ENCODE peak calls at places on chromosome 21, in ten cellular contexts. H is ascending aorta, N is left lung, I is neural crest cell, Z is fibroblast of lung, T is fibroblast of pulmonary artery, A is body of pancreas, V is foreskin fibroblast, K is hepatocyte, S is H9. L is an unnamed sample.

GRCh38 chr21:16047857-16048256 is 318.1 kb downstream of the USP25 start:
- DNase-seq in H (no peak), N (no peak), I (no peak), Z (peak), T (no peak), A (no peak), V (peak), K (no peak), S (no peak), L (no peak)

GRCh38 chr21:24486973-24487372 is 1120.3 kb downstream of the MRPL39 start:
- DNase-seq in H (no peak), N (no peak), I (no peak), Z (no peak), T (no peak), A (no peak), V (no peak), K (no peak), S (no peak), L (no peak)

GRCh38 chr21:41660748-41661147 is 106.1 kb downstream of the RIPK4 start:
- DNase-seq in H (no peak), N (no peak), I (no peak), Z (no peak), T (no peak), A (no peak), V (no peak), K (no peak), S (no peak), L (no peak)

GRCh38 chr21:42200906-42201614 is 17.9 kb upstream of the ABCG1 start:
- DNase-seq in H (no peak), N (no peak), I (no peak), Z (no peak), T (no peak), A (no peak), V (no peak), K (no peak), S (no peak), L (no peak)

GRCh38 chr21:42469272-42469671 is 26.8 kb downstream of the RSPH1 start:
- DNase-seq in H (no peak), N (no peak), I (no peak), Z (no peak), T (no peak), A (no peak), V (no peak), K (peak), S (no peak), L (no peak)

GRCh38 chr21:37582613-37583012 is 216.0 kb downstream of the DYRK1A start:
- DNase-seq in H (no peak), N (no peak), I (no peak), Z (peak), T (peak), A (peak), V (peak), K (peak), S (no peak), L (no peak)

GRCh38 chr21:14763695-14764064 is 217.6 kb upstream of the SAMSN1 start:
- DNase-seq in H (no peak), N (no peak), I (no peak), Z (no peak), T (no peak), A (no peak), V (no peak), K (no peak), S (no peak), L (no peak)

GRCh38 chr21:31530918-31531705 is 128.4 kb upstream of the SOD1 start:
- DNase-seq in H (no peak), N (no peak), I (no peak), Z (no peak), T (no peak), A (peak), V (no peak), K (peak), S (no peak), L (no peak)

GRCh38 chr21:17848228-17848627 is 29.1 kb upstream of the C21orf91 start:
- DNase-seq in H (no peak), N (no peak), I (no peak), Z (peak), T (peak), A (no peak), V (peak), K (peak), S (no peak), L (no peak)

GRCh38 chr21:28521932-28522826 is 470.5 kb downstream of the LTN1 start:
- DNase-seq in H (no peak), N (no peak), I (no peak), Z (peak), T (peak), A (no peak), V (peak), K (peak), S (peak), L (no peak)

GRCh38 chr21:28496517-28496916 is 496.2 kb downstream of the LTN1 start:
- DNase-seq in H (no peak), N (no peak), I (no peak), Z (no peak), T (no peak), A (no peak), V (no peak), K (no peak), S (no peak), L (no peak)

GRCh38 chr21:15667010-15667409 is 62.8 kb upstream of the USP25 start:
- DNase-seq in H (no peak), N (no peak), I (no peak), Z (peak), T (peak), A (no peak), V (peak), K (no peak), S (no peak), L (no peak)

GRCh38 chr21:34688145-34688544 is 19.4 kb downstream of the CLIC6 start:
- DNase-seq in H (no peak), N (no peak), I (no peak), Z (no peak), T (no peak), A (no peak), V (no peak), K (no peak), S (no peak), L (no peak)

GRCh38 chr21:21997390-21998333 is 999.5 kb downstream of the NCAM2 start:
- DNase-seq in H (no peak), N (no peak), I (no peak), Z (no peak), T (no peak), A (no peak), V (no peak), K (peak), S (no peak), L (no peak)

GRCh38 chr21:28253378-28253777 is 739.3 kb downstream of the LTN1 start:
- DNase-seq in H (no peak), N (no peak), I (no peak), Z (peak), T (peak), A (no peak), V (peak), K (no peak), S (no peak), L (no peak)

GRCh38 chr21:35974801-35975200 is 85.5 kb downstream of the SETD4 start:
- DNase-seq in H (no peak), N (no peak), I (no peak), Z (peak), T (peak), A (no peak), V (no peak), K (no peak), S (no peak), L (no peak)

GRCh38 chr21:41557884-41558283 is 49.9 kb upstream of the TMPRSS2 start:
- DNase-seq in H (no peak), N (no peak), I (no peak), Z (no peak), T (no peak), A (peak), V (no peak), K (no peak), S (no peak), L (no peak)

GRCh38 chr21:31946236-31946635 is 73.4 kb downstream of the HUNK start:
- DNase-seq in H (no peak), N (no peak), I (no peak), Z (no peak), T (no peak), A (no peak), V (peak), K (no peak), S (no peak), L (no peak)

GRCh38 chr21:28142692-28143091 is 850.0 kb downstream of the LTN1 start:
- DNase-seq in H (no peak), N (no peak), I (no peak), Z (peak), T (peak), A (no peak), V (peak), K (peak), S (no peak), L (no peak)

GRCh38 chr21:15170614-15171013 is 105.8 kb upstream of the NRIP1 start:
- DNase-seq in H (no peak), N (no peak), I (no peak), Z (no peak), T (no peak), A (no peak), V (no peak), K (no peak), S (no peak), L (no peak)

GRCh38 chr21:15433091-15433490 is 296.7 kb upstream of the USP25 start:
- DNase-seq in H (no peak), N (no peak), I (no peak), Z (peak), T (no peak), A (no peak), V (no peak), K (no peak), S (no peak), L (no peak)

GRCh38 chr21:31347435-31348032 is 3.5 kb upstream of the TIAM1 start:
- DNase-seq in H (no peak), N (no peak), I (peak), Z (no peak), T (peak), A (no peak), V (peak), K (peak), S (no peak), L (no peak)

GRCh38 chr21:35475006-35475405 is 425.9 kb upstream of the RUNX1 start:
- DNase-seq in H (no peak), N (no peak), I (no peak), Z (peak), T (peak), A (no peak), V (peak), K (no peak), S (no peak), L (no peak)

GRCh38 chr21:34642211-34643075 is 26.4 kb upstream of the CLIC6 start:
- DNase-seq in H (no peak), N (no peak), I (no peak), Z (peak), T (peak), A (no peak), V (no peak), K (no peak), S (no peak), L (no peak)

GRCh38 chr21:17051054-17051453 is 461.8 kb upstream of the CXADR start:
- DNase-seq in H (no peak), N (no peak), I (no peak), Z (peak), T (no peak), A (no peak), V (peak), K (no peak), S (no peak), L (no peak)

GRCh38 chr21:36994501-36995189 is 11.9 kb upstream of the RIPPLY3 start:
- DNase-seq in H (no peak), N (no peak), I (no peak), Z (peak), T (peak), A (no peak), V (peak), K (peak), S (peak), L (no peak)

GRCh38 chr21:36839123-36839522 is 127.3 kb downstream of the HLCS start:
- DNase-seq in H (no peak), N (no peak), I (no peak), Z (peak), T (no peak), A (no peak), V (peak), K (no peak), S (no peak), L (no peak)

GRCh38 chr21:37119421-37120218 is 46.6 kb downstream of the TTC3 start:
- DNase-seq in H (no peak), N (no peak), I (no peak), Z (peak), T (peak), A (no peak), V (no peak), K (peak), S (peak), L (no peak)

GRCh38 chr21:43300496-43301423 is 126.2 kb downstream of the SIK1 start:
- DNase-seq in H (no peak), N (peak), I (no peak), Z (no peak), T (peak), A (no peak), V (no peak), K (no peak), S (no peak), L (no peak)

GRCh38 chr21:32083175-32083574 is 195.7 kb downstream of the MIS18A start:
- DNase-seq in H (no peak), N (no peak), I (no peak), Z (peak), T (peak), A (no peak), V (no peak), K (no peak), S (no peak), L (no peak)

GRCh38 chr21:15094706-15095105 is 29.9 kb upstream of the NRIP1 start:
- DNase-seq in H (no peak), N (no peak), I (no peak), Z (no peak), T (no peak), A (no peak), V (no peak), K (no peak), S (no peak), L (no peak)

GRCh38 chr21:45817345-45817744 is 164.2 kb upstream of the COL6A1 start:
- DNase-seq in H (no peak), N (no peak), I (no peak), Z (no peak), T (no peak), A (no peak), V (no peak), K (no peak), S (no peak), L (no peak)

GRCh38 chr21:45816794-45817193 is 164.8 kb upstream of the COL6A1 start:
- DNase-seq in H (no peak), N (no peak), I (no peak), Z (no peak), T (no peak), A (no peak), V (no peak), K (no peak), S (no peak), L (no peak)

GRCh38 chr21:45819478-45820170 is 161.9 kb upstream of the COL6A1 start:
- DNase-seq in H (no peak), N (no peak), I (no peak), Z (no peak), T (no peak), A (no peak), V (no peak), K (peak), S (no peak), L (no peak)

GRCh38 chr21:45818904-45819285 is 162.7 kb upstream of the COL6A1 start:
- DNase-seq in H (no peak), N (no peak), I (no peak), Z (peak), T (peak), A (no peak), V (peak), K (peak), S (no peak), L (no peak)

GRCh38 chr21:45818276-45818903 is 163.2 kb upstream of the COL6A1 start:
- DNase-seq in H (no peak), N (no peak), I (no peak), Z (peak), T (peak), A (no peak), V (peak), K (peak), S (no peak), L (no peak)
- TF ChIP-seq CTCF in H (no peak), N (no peak), I (no peak), Z (no peak), T (no peak), A (no peak), V (no peak), K (no peak), S (no peak), L (no peak)

DNA sequence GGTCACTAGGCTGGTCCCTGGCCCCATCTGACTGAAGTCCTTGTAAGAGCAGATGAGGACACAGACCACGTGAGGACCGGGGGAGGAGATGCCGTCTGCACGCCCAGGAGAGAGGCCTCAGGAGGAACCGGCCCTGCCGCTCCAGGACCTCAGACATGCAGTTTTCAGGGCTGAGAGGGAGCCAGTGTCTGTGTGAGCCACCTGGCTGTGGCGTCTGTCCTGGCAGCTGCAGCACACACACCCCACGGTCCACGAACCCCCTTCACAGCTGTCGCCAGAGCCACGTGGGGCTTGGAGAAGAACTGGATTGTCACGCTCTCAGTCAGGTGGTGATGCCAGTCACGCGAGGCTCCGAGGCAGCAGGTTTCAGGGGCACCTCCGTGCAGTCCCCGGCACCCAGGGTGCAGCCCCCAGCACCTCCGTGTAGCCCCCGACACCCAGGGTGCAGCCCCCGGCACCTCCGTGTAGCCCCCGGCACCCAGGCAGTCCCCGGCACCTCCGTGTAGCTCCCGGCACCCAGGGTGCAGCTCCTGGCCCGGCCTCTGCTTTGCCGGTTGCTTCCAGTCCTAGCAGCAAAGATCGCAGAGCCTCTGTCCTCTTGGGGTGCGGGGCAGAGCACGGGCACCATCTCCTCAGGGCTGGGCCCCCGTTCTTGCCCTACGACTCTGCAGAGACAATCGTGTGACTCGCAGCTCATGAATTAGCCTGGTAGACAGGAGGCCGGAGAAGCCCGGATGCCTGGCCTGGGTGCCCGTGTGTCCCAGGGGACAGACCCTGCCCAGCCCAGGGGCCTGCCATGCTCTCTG is 19.0 kb upstream of the SUMO3 start:
- DNase-seq in H (no peak), N (no peak), I (no peak), Z (no peak), T (peak), A (no peak), V (peak), K (peak), S (no peak), L (peak)
- TF ChIP-seq CTCF in H (no peak), N (no peak), I (no peak), Z (no peak), T (no peak), A (no peak), V (no peak), K (no peak), S (no peak), L (no peak)

GRCh38 chr21:33132054-33132453 is 62.1 kb downstream of the OLIG1 start:
- DNase-seq in H (no peak), N (no peak), I (no peak), Z (no peak), T (no peak), A (no peak), V (no peak), K (no peak), S (no peak), L (no peak)
- TF ChIP-seq CTCF in H (no peak), N (no peak), I (peak), Z (no peak), T (peak), A (no peak), V (no peak), K (peak), S (peak), L (no peak)

GRCh38 chr21:44872266-44872567 is 1.3 kb downstream of the PTTG1IP start:
- DNase-seq in H (no peak), N (no peak), I (no peak), Z (no peak), T (no peak), A (peak), V (no peak), K (no peak), S (no peak), L (no peak)
- TF ChIP-seq CTCF in H (no peak), N (no peak), I (no peak), Z (no peak), T (no peak), A (peak), V (no peak), K (no peak), S (no peak), L (no peak)

DNA sequence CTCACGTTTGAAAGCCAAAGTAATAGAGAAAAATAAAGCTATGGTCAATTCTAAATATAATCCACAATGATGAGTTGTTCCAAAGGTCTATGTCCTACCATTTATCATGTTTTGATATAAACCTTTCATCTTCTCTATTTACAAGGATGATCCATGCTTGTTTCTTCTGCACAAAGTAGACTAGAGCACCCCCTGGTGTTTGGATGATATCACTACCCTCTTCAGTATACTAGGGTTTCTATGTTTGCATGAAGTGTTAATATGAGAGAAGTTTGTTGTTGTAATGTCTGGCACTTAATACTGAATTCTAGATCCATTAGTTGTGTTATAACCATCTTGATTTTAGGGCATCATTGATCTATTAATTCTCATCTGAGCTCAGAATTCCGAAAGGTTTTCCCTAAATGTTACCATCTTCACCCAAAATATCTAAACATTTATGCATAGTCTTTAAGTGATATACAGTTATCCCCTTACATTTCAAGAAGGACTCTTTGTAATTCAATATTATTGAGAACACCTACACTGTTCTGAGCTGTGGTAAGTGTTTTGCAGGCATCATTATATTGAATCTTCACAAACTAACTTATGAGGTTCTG is 21.1 kb downstream of the CLDN8 start:
- DNase-seq in H (no peak), N (no peak), I (peak), Z (no peak), T (peak), A (no peak), V (peak), K (peak), S (no peak), L (no peak)
- TF ChIP-seq CTCF in H (peak), N (peak), I (peak), Z (peak), T (peak), A (peak), V (peak), K (peak), S (peak), L (peak)

DNA sequence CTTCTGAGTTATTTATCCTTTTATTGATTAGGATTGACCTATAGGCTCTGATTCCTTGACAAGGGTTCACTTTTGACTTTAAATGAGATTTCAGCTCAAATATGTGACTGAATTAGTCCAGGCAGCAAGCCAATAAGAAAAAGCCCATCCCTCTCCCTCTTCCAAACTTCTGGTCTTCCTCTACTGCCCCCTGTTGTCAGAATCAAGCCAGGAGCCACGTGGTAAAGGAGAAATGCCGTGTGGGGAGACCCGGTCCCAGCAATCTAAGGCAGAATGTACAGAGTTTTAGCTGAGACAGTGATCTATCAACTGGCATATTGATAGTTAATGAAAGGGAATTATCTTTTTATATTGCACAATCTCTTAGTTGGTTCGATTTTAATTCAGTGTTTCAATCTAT is 5.2 kb downstream of the ADAMTS5 start:
- DNase-seq in H (no peak), N (no peak), I (no peak), Z (no peak), T (no peak), A (no peak), V (peak), K (no peak), S (peak), L (no peak)
- TF ChIP-seq CTCF in H (peak), N (no peak), I (peak), Z (no peak), T (peak), A (peak), V (no peak), K (peak), S (peak), L (no peak)